ENCODE peak calls at places on chromosomes 1 and 21, in four cellular contexts. Z, I, O and A are unnamed samples.

GRCh38 chr1:12616709-12617373 is 1.2 kb downstream of the DHRS3 start:
- DNase-seq in Z (no peak), I (no peak), O (no peak), A (peak)

GRCh38 chr1:6927626-6928025 is 142.4 kb downstream of the CAMTA1 start:
- DNase-seq in Z (no peak), I (no peak), O (no peak), A (no peak)

GRCh38 chr1:66313446-66313845 is 220.5 kb upstream of the SGIP1 start:
- DNase-seq in Z (no peak), I (no peak), O (no peak), A (no peak)

GRCh38 chr1:86714561-86715244 is 10.3 kb downstream of the SH3GLB1 start:
- DNase-seq in Z (no peak), I (no peak), O (no peak), A (peak)

GRCh38 chr1:46556822-46557221 is 5.4 kb upstream of the KNCN start:
- DNase-seq in Z (no peak), I (no peak), O (no peak), A (peak)

GRCh38 chr1:81808760-81809159 is 8.0 kb downstream of the ADGRL2 start:
- DNase-seq in Z (no peak), I (no peak), O (no peak), A (peak)

GRCh38 chr1:204376919-204377799 is 17.4 kb upstream of the PLEKHA6 start:
- DNase-seq in Z (no peak), I (no peak), O (no peak), A (peak)

GRCh38 chr1:232335261-232335660 is 294.7 kb downstream of the SIPA1L2 start:
- DNase-seq in Z (no peak), I (no peak), O (no peak), A (no peak)

GRCh38 chr1:48870596-48870995 is 93.9 kb upstream of the BEND5 start:
- DNase-seq in Z (no peak), I (no peak), O (no peak), A (peak)

GRCh38 chr21:44365967-44366585 is 12.7 kb downstream of the TRPM2 start:
- DNase-seq in Z (no peak), I (no peak), O (no peak), A (no peak)

GRCh38 chr1:85654066-85654782 is 54.0 kb downstream of the ZNHIT6 start:
- DNase-seq in Z (no peak), I (no peak), O (no peak), A (peak)

GRCh38 chr1:43773821-43774220 is 66.5 kb downstream of the ST3GAL3 start:
- DNase-seq in Z (no peak), I (no peak), O (no peak), A (no peak)

GRCh38 chr1:177448652-177449351 is 278.0 kb downstream of the BRINP2 start:
- DNase-seq in Z (no peak), I (no peak), O (no peak), A (no peak)

GRCh38 chr1:9292361-9293240 is at the start of gene SPSB1:
- DNase-seq in Z (peak), I (peak), O (peak), A (peak)